ENCODE peak calls at places on chromosomes 2 and 18, in four cellular contexts. T, H, V and A are unnamed samples.

GRCh38 chr2:70089220-70089945 is 2.1 kb downstream of the PCBP1 start:
- DNase-seq in T (no peak), V (peak), H (no peak), A (no peak)

GRCh38 chr2:71961289-71962027 is 186.2 kb downstream of the CYP26B1 start:
- DNase-seq in V (no peak), H (no peak), T (no peak), A (no peak)

GRCh38 chr2:38201784-38202183 is 125.8 kb upstream of the CYP1B1 start:
- DNase-seq in H (no peak), V (no peak), T (no peak), A (no peak)

GRCh38 chr2:16666453-16666801 is 793 bp upstream of the CYRIA start:
- DNase-seq in H (no peak), T (no peak), V (no peak), A (no peak)

GRCh38 chr2:72991980-72992733 is 74.8 kb downstream of the EMX1 start:
- DNase-seq in H (no peak), V (no peak), T (no peak), A (no peak)

GRCh38 chr2:206915136-206915535 is 24.2 kb upstream of the CPO start:
- DNase-seq in T (no peak), V (peak), H (no peak), A (no peak)

GRCh38 chr2:54388093-54388492 is 68.0 kb upstream of the SPTBN1 start:
- DNase-seq in H (no peak), V (no peak), T (no peak), A (no peak)

GRCh38 chr2:74850816-74851566 is 17.1 kb downstream of the HK2 start:
- DNase-seq in V (no peak), T (no peak), H (no peak), A (no peak)

GRCh38 chr2:75238670-75239330 is 39.5 kb upstream of the TACR1 start:
- DNase-seq in V (peak), T (no peak), H (no peak), A (no peak)

GRCh38 chr2:174023591-174024523 is 58.7 kb upstream of the SP3 start:
- DNase-seq in H (no peak), T (no peak), V (peak), A (no peak)

GRCh38 chr2:230991598-230991997 is 4.3 kb upstream of the SPATA3 start:
- DNase-seq in H (no peak), V (no peak), T (no peak), A (no peak)

GRCh38 chr2:190938761-190939335 is 58.2 kb downstream of the GLS start:
- DNase-seq in T (no peak), H (no peak), V (no peak), A (no peak)

GRCh38 chr2:220104871-220105351 is 477.5 kb downstream of the SLC4A3 start:
- DNase-seq in V (peak), H (no peak), T (no peak), A (peak)

GRCh38 chr18:76491801-76492668 is 3.0 kb downstream of the ZNF516 start:
- DNase-seq in T (no peak), V (peak), H (no peak), A (no peak)

GRCh38 chr18:74508366-74508765 is 12.2 kb downstream of the CNDP2 start:
- DNase-seq in V (no peak), H (no peak), T (no peak), A (no peak)

GRCh38 chr2:146123714-146124113 is 1603.8 kb upstream of the ZEB2 start:
- DNase-seq in V (no peak), T (no peak), H (no peak), A (no peak)

GRCh38 chr2:240614391-240614790 is 10.9 kb upstream of the GPR35 start:
- DNase-seq in V (no peak), T (no peak), H (no peak), A (no peak)

GRCh38 chr2:212538156-212539144 is at the start of gene ERBB4:
- DNase-seq in T (no peak), H (no peak), V (no peak), A (no peak)

GRCh38 chr2:854460-854859 is 96.2 kb upstream of the SNTG2 start:
- DNase-seq in T (no peak), H (peak), V (peak), A (peak)

GRCh38 chr2:224838335-224838734 is 122.2 kb upstream of the CCDC195 start:
- DNase-seq in H (no peak), V (no peak), T (no peak), A (no peak)

GRCh38 chr2:61620244-61621159 is 82.3 kb upstream of the XPO1 start:
- DNase-seq in T (no peak), H (no peak), V (peak), A (no peak)

GRCh38 chr2:48531141-48531648 is 1.2 kb downstream of the STON1 start:
- DNase-seq in T (no peak), H (no peak), V (no peak), A (no peak)

GRCh38 chr2:229713371-229714079 is 830 bp downstream of the DNER start:
- DNase-seq in T (no peak), H (no peak), V (peak), A (no peak)

GRCh38 chr18:5476961-5477800 is 66.6 kb downstream of the EPB41L3 start:
- DNase-seq in T (no peak), V (no peak), H (no peak), A (no peak)

GRCh38 chr2:20641123-20641985 is 9.5 kb downstream of the HS1BP3 start:
- DNase-seq in H (no peak), V (peak), T (no peak), A (no peak)

GRCh38 chr18:48002933-48003365 is 72.5 kb upstream of the SMAD2 start:
- DNase-seq in T (no peak), H (no peak), V (peak), A (no peak)

GRCh38 chr2:23564618-23564967 is 179.6 kb downstream of the KLHL29 start:
- DNase-seq in T (no peak), V (no peak), H (no peak), A (no peak)

GRCh38 chr2:146927080-146927714 is 917.6 kb upstream of the ACVR2A start:
- DNase-seq in V (peak), T (no peak), H (peak), A (no peak)

GRCh38 chr18:75204262-75204977 is 4.5 kb downstream of the PTGR3 start:
- DNase-seq in T (no peak), H (no peak), V (no peak), A (no peak)

DNA sequence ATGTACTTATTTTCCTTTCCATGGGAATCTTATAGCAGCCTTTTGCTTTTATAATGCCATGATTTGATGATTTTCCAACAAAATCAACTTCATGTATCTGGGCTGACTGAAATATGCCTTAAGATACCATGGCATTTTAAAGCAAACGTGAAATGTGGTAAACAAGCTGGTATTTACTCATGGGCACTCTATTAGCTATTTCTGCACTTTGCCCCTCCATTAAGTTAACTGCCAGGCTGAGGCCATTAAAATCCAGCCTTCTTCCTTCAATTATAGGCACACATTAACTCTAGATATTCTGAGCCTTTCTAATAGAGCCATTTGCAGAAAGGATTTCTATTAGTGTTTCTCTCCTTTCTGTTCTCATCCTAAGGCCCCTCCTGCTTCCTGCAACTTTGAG is 1.7 kb upstream of the KCNJ3 start:
- DNase-seq in T (no peak), H (no peak), V (no peak), A (no peak)
- H3K4me3 ChIP-seq in T (no peak), H (no peak), V (no peak), A (no peak)

GRCh38 chr2:45567974-45568789 is 42.9 kb downstream of the SRBD1 start:
- DNase-seq in T (peak), H (no peak), V (no peak), A (peak)
- H3K4me3 ChIP-seq in T (peak), H (no peak), V (no peak), A (peak)

GRCh38 chr2:9896216-9896615 is 52.9 kb downstream of the TAF1B start:
- DNase-seq in H (no peak), T (no peak), V (no peak), A (no peak)
- H3K4me3 ChIP-seq in H (no peak), T (no peak), V (no peak), A (no peak)

DNA sequence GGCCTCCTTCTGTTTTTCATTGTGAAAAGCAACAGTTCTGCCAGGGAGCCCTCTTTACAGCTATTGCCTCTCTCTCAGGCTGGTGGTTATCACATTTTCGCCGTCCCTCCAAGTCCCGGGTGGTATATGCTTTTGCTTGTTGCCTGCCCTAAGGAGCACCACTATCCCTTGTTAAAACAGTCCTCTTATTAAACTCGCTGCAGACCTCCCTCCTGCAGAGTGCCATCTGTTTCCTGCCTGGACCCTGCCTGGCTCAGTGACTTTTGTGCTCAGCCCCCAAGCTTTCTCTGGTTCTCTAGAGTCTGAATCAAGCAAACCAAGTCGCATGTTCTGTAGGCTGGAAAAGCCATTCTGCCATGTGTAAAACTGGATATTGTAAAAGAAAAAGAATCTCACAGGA is 72.1 kb upstream of the FHL2 start:
- DNase-seq in V (no peak), T (no peak), H (no peak), A (no peak)
- H3K4me3 ChIP-seq in V (no peak), T (no peak), H (no peak), A (no peak)

DNA sequence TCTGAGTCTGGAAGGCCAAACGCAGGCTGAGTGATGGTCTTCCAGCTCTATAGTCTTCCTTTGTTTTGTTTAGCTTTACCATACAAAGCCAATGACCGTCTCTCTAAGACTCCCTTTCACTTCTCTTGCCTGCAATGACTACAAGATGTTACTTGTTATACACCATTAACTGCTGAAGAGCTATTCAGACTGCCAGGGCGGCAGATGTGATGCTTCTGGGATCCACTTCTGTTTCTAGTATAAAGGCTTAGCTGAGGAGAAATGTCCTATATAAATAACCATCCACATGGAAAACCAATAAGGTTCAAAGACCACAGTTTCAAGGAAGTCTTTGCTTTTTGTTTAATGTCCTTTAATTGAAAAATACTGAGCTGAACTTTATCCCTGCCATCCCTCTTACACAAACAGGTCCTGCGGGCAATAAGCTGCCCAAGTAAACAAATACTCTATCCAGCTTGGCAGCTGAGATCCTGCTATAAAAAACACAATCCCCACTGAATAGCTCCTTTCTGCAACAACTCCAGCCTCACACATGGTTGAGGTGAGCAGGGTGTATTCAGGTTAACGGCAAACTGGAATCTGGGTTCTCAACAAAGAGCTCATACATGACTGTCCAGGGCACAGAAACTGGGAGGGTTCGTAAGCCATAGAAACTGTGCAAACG is 124.6 kb downstream of the VIT start:
- DNase-seq in H (no peak), V (no peak), T (no peak), A (no peak)
- H3K4me3 ChIP-seq in H (no peak), V (no peak), T (no peak), A (no peak)

GRCh38 chr2:108621689-108622681 is 87.7 kb downstream of the LIMS1 start:
- DNase-seq in V (no peak), H (no peak), T (no peak), A (no peak)

GRCh38 chr2:108623616-108624015 is 89.3 kb downstream of the LIMS1 start:
- DNase-seq in V (no peak), H (no peak), T (no peak), A (no peak)

GRCh38 chr2:108619916-108620620 is 85.8 kb downstream of the LIMS1 start:
- DNase-seq in H (no peak), T (no peak), V (no peak), A (no peak)

GRCh38 chr2:108620656-108621055 is 86.4 kb downstream of the LIMS1 start:
- DNase-seq in T (no peak), V (no peak), H (no peak), A (no peak)

GRCh38 chr2:108621087-108621559 is 86.9 kb downstream of the LIMS1 start:
- DNase-seq in H (no peak), T (no peak), V (peak), A (peak)
- H3K4me3 ChIP-seq in H (no peak), T (no peak), V (peak), A (peak)

GRCh38 chr2:11829947-11830707 is 83.7 kb downstream of the LPIN1 start:
- DNase-seq in T (peak), H (peak), V (peak), A (peak)
- H3K4me3 ChIP-seq in T (peak), H (no peak), V (peak), A (peak)

GRCh38 chr2:86037141-86037794 is 68.4 kb downstream of the POLR1A start:
- DNase-seq in V (no peak), T (no peak), H (no peak), A (peak)

GRCh38 chr2:86036790-86037138 is 68.9 kb downstream of the POLR1A start:
- DNase-seq in H (no peak), V (no peak), T (no peak), A (no peak)

GRCh38 chr2:86035883-86036789 is 69.5 kb downstream of the POLR1A start:
- DNase-seq in H (no peak), V (no peak), T (peak), A (peak)

GRCh38 chr2:86033751-86034680 is 71.7 kb downstream of the POLR1A start:
- DNase-seq in H (no peak), T (no peak), V (no peak), A (no peak)

DNA sequence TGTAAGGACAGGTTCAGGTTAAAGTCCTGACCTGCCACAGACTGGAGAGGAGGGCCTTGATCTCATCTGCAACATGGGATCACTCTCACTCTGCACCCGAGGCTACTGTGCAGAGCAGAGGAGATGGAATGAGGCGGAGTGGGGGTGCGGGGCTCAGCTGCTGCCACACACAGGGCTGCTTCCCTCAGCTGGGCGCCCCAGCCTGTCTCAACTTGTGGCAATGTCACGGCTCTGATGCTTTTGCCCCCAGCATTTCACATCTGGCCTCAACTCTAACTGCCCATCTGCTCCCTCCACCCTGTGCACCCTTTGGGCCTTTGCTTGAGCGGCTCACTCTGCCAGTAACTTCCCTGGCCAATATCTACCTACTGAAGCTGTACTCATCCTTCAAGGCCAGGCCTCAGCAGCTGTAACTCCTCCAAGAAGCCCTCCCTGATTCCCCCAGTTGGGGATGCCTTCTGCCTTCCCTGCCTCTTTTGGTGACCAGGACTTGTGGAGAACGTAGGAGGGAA is 70.3 kb downstream of the POLR1A start:
- DNase-seq in T (no peak), H (no peak), V (no peak), A (no peak)
- H3K4me3 ChIP-seq in T (no peak), H (no peak), V (no peak), A (peak)

GRCh38 chr2:233426619-233427342 is 72.5 kb downstream of the DGKD start:
- DNase-seq in V (peak), H (no peak), T (no peak), A (peak)

GRCh38 chr2:233423436-233423860 is 69.2 kb downstream of the DGKD start:
- DNase-seq in H (no peak), V (no peak), T (no peak), A (no peak)

GRCh38 chr2:233422050-233422639 is 67.9 kb downstream of the DGKD start:
- DNase-seq in V (peak), H (no peak), T (peak), A (peak)

GRCh38 chr2:233422649-233423435 is 68.5 kb downstream of the DGKD start:
- DNase-seq in H (no peak), V (no peak), T (no peak), A (no peak)

DNA sequence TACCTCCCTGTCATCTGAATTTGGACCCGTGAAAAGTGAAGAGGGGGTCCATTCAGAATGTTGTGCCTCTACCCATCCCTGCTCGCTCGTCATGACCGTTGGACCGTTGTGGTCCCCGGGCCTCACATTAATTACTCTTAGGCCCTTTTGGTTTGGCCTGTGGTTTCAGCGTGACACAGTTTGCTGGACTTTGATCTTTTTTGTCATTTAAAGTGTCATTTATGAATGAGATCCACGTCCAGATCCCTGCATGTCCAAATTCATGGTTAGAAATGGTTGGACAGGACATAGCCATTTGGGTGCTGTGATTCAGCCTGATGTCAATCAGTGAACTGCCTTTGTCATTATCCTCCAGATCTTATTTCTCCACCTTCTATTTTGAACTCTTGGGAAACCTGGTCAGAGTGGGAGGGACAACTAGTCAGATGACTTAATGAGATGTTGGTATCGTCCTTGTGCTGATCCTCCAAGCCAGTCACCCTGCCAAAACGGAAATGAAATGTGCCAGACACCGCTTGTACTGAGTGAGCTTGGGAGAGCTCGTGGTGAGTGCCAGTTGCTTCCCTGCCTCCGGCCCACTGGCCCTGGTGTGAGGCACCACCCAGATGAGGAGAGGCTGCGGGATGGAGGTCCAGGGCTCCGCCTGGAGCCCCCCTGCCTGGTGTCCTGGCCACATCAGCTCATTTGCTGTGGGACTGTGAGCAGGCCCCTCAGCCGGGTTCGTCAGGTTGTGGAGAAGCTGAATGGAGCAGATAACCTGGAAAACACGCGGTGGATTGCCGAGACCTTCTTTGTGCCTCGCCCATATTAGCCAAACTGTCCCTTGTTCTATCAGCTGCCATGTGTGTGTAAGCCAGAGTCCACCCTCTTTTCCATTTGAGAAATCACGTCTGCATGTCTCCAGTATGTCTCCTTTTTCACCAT is 70.0 kb downstream of the DGKD start:
- DNase-seq in V (peak), H (no peak), T (no peak), A (no peak)
- H3K4me3 ChIP-seq in V (no peak), H (no peak), T (no peak), A (no peak)